ENCODE peak calls at places on chromosome 5, in five cellular contexts. One of them, this sample, is unnamed. For H3K9me3, the result is how much of the 10 kb centered on the place peaks cover.

GRCh38 chr5:119279093-119279492 is 76.7 kb upstream of the TNFAIP8 start:
- DNase-seq in stomach: no peak
- DNase-seq in neural progenitor cell: no peak
- DNase-seq in adipocyte: no peak
- DNase-seq in left ventricle myocardium inferior: no peak
- DNase-seq in this sample: no peak

GRCh38 chr5:57724836-57725235 is 242.2 kb upstream of the ACTBL2 start:
- DNase-seq in stomach: no peak
- DNase-seq in neural progenitor cell: no peak
- DNase-seq in adipocyte: peak
- DNase-seq in left ventricle myocardium inferior: no peak
- DNase-seq in this sample: no peak

GRCh38 chr5:67530609-67531255 is 334.1 kb upstream of the CD180 start:
- DNase-seq in stomach: no peak
- DNase-seq in neural progenitor cell: no peak
- DNase-seq in adipocyte: no peak
- DNase-seq in left ventricle myocardium inferior: no peak
- DNase-seq in this sample: no peak

GRCh38 chr5:53027913-53028312 is 38.8 kb downstream of the ITGA2 start:
- DNase-seq in stomach: peak
- DNase-seq in neural progenitor cell: no peak
- DNase-seq in adipocyte: peak
- DNase-seq in left ventricle myocardium inferior: peak
- DNase-seq in this sample: peak

GRCh38 chr5:144598451-144599068 is 427.9 kb downstream of the KCTD16 start:
- DNase-seq in stomach: peak
- DNase-seq in neural progenitor cell: peak
- DNase-seq in adipocyte: no peak
- DNase-seq in left ventricle myocardium inferior: no peak
- DNase-seq in this sample: peak

GRCh38 chr5:120848883-120849282 is 384.8 kb downstream of the PRR16 start:
- DNase-seq in stomach: no peak
- DNase-seq in neural progenitor cell: peak
- DNase-seq in adipocyte: peak
- DNase-seq in left ventricle myocardium inferior: no peak
- DNase-seq in this sample: no peak

GRCh38 chr5:163498886-163499285 is 6.5 kb upstream of the MAT2B start:
- DNase-seq in stomach: no peak
- DNase-seq in neural progenitor cell: no peak
- DNase-seq in adipocyte: peak
- DNase-seq in left ventricle myocardium inferior: no peak
- DNase-seq in this sample: no peak

GRCh38 chr5:167853421-167853820 is 438.0 kb upstream of the WWC1 start:
- DNase-seq in stomach: no peak
- DNase-seq in neural progenitor cell: no peak
- DNase-seq in adipocyte: peak
- DNase-seq in left ventricle myocardium inferior: no peak
- DNase-seq in this sample: no peak

GRCh38 chr5:171428168-171428658 is 8.8 kb downstream of the FGF18 start:
- DNase-seq in stomach: peak
- DNase-seq in neural progenitor cell: no peak
- DNase-seq in adipocyte: no peak
- DNase-seq in left ventricle myocardium inferior: no peak
- DNase-seq in this sample: no peak

GRCh38 chr5:60076746-60077145 is 183.2 kb upstream of the PDE4D start:
- DNase-seq in stomach: no peak
- DNase-seq in neural progenitor cell: no peak
- DNase-seq in adipocyte: no peak
- DNase-seq in left ventricle myocardium inferior: no peak
- DNase-seq in this sample: no peak

GRCh38 chr5:143102414-143102813 is 301.1 kb downstream of the NR3C1 start:
- DNase-seq in stomach: no peak
- DNase-seq in neural progenitor cell: no peak
- DNase-seq in adipocyte: no peak
- DNase-seq in left ventricle myocardium inferior: no peak
- DNase-seq in this sample: peak

GRCh38 chr5:111545031-111545430 is 32.7 kb upstream of the STARD4 start:
- DNase-seq in stomach: no peak
- DNase-seq in neural progenitor cell: no peak
- DNase-seq in adipocyte: no peak
- DNase-seq in left ventricle myocardium inferior: no peak
- DNase-seq in this sample: no peak

GRCh38 chr5:95918421-95919006 is 43.1 kb downstream of the ELL2 start:
- DNase-seq in stomach: no peak
- DNase-seq in neural progenitor cell: peak
- DNase-seq in adipocyte: no peak
- DNase-seq in left ventricle myocardium inferior: no peak
- DNase-seq in this sample: no peak

GRCh38 chr5:107389769-107390168 is 281.0 kb downstream of the EFNA5 start:
- DNase-seq in stomach: no peak
- DNase-seq in neural progenitor cell: no peak
- DNase-seq in adipocyte: no peak
- DNase-seq in left ventricle myocardium inferior: no peak
- DNase-seq in this sample: no peak

GRCh38 chr5:175867587-175868347 is 3.6 kb upstream of the CPLX2 start:
- DNase-seq in stomach: no peak
- DNase-seq in neural progenitor cell: peak
- DNase-seq in adipocyte: no peak
- DNase-seq in left ventricle myocardium inferior: no peak
- DNase-seq in this sample: no peak

GRCh38 chr5:141879941-141880738 is 1.9 kb upstream of the PCDH1 start:
- DNase-seq in stomach: no peak
- DNase-seq in neural progenitor cell: peak
- DNase-seq in adipocyte: no peak
- DNase-seq in left ventricle myocardium inferior: no peak
- DNase-seq in this sample: no peak

GRCh38 chr5:151692312-151692711 is 5.6 kb upstream of the SPARC start:
- DNase-seq in stomach: no peak
- DNase-seq in neural progenitor cell: no peak
- DNase-seq in adipocyte: peak
- DNase-seq in left ventricle myocardium inferior: no peak
- DNase-seq in this sample: no peak

GRCh38 chr5:173331956-173332479 is 3.8 kb upstream of the STC2 start:
- DNase-seq in stomach: peak
- DNase-seq in neural progenitor cell: peak
- DNase-seq in adipocyte: peak
- DNase-seq in left ventricle myocardium inferior: peak
- DNase-seq in this sample: peak

DNA sequence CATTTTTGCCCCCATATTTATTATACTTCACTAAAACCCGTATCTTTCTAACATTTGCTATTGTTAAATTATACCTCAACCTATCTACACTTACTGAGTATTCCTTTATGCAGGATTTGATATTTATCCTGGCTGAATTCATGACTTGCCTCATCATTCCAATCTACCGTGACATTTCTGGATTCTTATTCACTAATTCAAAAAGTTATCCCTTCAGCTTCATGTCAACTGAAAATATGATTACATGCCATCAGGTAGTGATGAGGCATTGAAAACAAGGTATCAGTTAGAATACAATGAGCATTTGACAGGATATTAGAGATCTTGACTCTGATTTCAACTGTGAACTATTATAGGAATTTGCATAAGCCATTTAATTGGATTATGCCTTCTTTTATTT is 2171.9 kb upstream of the WWC1 start:
- DNase-seq in stomach: no peak
- DNase-seq in neural progenitor cell: no peak
- DNase-seq in adipocyte: no peak
- DNase-seq in left ventricle myocardium inferior: no peak
- DNase-seq in this sample: no peak
- H3K9me3 ChIP-seq in stomach: under half
- H3K9me3 ChIP-seq in neural progenitor cell: under half
- H3K9me3 ChIP-seq in adipocyte: under half
- H3K9me3 ChIP-seq in left ventricle myocardium inferior: under half
- H3K9me3 ChIP-seq in this sample: under half

GRCh38 chr5:39195198-39195826 is 24.1 kb downstream of the FYB1 start:
- DNase-seq in stomach: no peak
- DNase-seq in neural progenitor cell: no peak
- DNase-seq in adipocyte: peak
- DNase-seq in left ventricle myocardium inferior: no peak
- DNase-seq in this sample: no peak
- H3K4me3 ChIP-seq in stomach: no peak
- H3K4me3 ChIP-seq in neural progenitor cell: no peak
- H3K4me3 ChIP-seq in adipocyte: no peak
- H3K4me3 ChIP-seq in left ventricle myocardium inferior: no peak
- H3K4me3 ChIP-seq in this sample: no peak

GRCh38 chr5:179080724-179081123 is 20.6 kb downstream of the ZNF354C start:
- DNase-seq in stomach: no peak
- DNase-seq in neural progenitor cell: no peak
- DNase-seq in adipocyte: no peak
- DNase-seq in left ventricle myocardium inferior: no peak
- DNase-seq in this sample: no peak

DNA sequence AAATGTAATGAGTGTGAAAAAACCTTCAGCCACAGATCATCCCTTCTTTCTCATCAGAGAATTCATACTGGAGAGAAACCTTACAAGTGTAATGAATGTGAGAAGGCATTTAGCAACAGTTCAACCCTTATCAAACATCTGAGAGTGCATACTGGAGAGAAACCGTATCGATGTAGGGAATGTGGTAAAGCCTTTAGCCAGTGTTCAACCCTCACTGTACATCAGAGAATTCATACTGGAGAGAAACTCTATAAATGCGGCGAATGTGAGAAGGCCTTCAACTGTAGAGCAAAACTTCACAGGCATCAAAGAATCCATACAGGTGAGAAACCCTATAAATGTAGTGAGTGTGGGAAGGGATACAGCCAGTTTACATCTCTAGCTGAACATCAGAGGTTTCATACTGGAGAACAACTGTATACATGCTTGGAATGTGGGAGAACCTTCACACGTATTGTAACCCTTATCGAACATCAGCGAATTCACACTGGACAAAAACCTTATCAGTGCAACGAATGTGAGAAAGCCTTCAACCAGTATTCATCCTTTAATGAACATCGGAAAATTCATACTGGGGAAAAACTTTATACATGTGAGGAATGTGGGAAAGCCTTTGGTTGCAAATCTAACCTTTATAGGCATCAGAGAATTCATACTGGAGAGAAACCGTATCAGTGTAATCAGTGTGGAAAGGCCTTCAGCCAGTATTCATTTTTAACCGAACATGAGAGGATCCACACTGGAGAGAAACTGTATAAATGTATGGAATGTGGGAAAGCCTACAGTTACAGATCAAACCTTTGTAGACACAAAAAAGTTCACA is 19.2 kb downstream of the ZNF354C start:
- DNase-seq in stomach: no peak
- DNase-seq in neural progenitor cell: no peak
- DNase-seq in adipocyte: no peak
- DNase-seq in left ventricle myocardium inferior: no peak
- DNase-seq in this sample: no peak
- H3K9me3 ChIP-seq in stomach: half or more
- H3K9me3 ChIP-seq in neural progenitor cell: half or more
- H3K9me3 ChIP-seq in adipocyte: half or more
- H3K9me3 ChIP-seq in left ventricle myocardium inferior: half or more
- H3K9me3 ChIP-seq in this sample: under half

GRCh38 chr5:139565411-139566305 is 4.5 kb downstream of the UBE2D2 start:
- DNase-seq in stomach: no peak
- DNase-seq in neural progenitor cell: no peak
- DNase-seq in adipocyte: peak
- DNase-seq in left ventricle myocardium inferior: no peak
- DNase-seq in this sample: no peak
- H3K4me3 ChIP-seq in stomach: peak
- H3K4me3 ChIP-seq in neural progenitor cell: no peak
- H3K4me3 ChIP-seq in adipocyte: peak
- H3K4me3 ChIP-seq in left ventricle myocardium inferior: peak
- H3K4me3 ChIP-seq in this sample: no peak